ENCODE peak calls at places on chromosomes 16 and 17, in four cellular contexts. T is breast epithelium, I is anterior cingulate cortex, A is fibroblast of the aortic adventitia. U is an unnamed sample.

GRCh38 chr16:695355-696089 is 5.3 kb upstream of the WDR24 start:
- DNase-seq in T (peak; percentile 49), I (no peak), A (no peak), U (peak; percentile 24)

GRCh38 chr16:67260426-67261063 is 11.8 kb downstream of the SLC9A5 start:
- DNase-seq in I (no peak), T (no peak), A (peak; percentile 81), U (no peak)

GRCh38 chr16:64898159-64898558 is 223.7 kb downstream of the CDH11 start:
- DNase-seq in T (no peak), A (no peak), I (no peak), U (no peak)

GRCh38 chr17:63151981-63152523 is 186.0 kb downstream of the TANC2 start:
- DNase-seq in I (no peak), A (peak; percentile 34), T (no peak), U (peak; percentile 3)

GRCh38 chr17:14712471-14713075 is 411.7 kb downstream of the HS3ST3B1 start:
- DNase-seq in T (no peak), I (no peak), A (no peak), U (no peak)

GRCh38 chr17:17381438-17382059 is 78.4 kb downstream of the NT5M start:
- DNase-seq in A (no peak), T (no peak), I (no peak), U (no peak)

GRCh38 chr17:61806941-61807340 is 56.4 kb downstream of the BRIP1 start:
- DNase-seq in A (peak; percentile 42), I (no peak), T (no peak), U (no peak)

GRCh38 chr17:12227547-12227946 is 206.9 kb downstream of the MAP2K4 start:
- DNase-seq in T (no peak), I (no peak), A (no peak), U (no peak)

GRCh38 chr17:404703-405102 is 52.1 kb upstream of the RPH3AL start:
- DNase-seq in I (no peak), T (no peak), A (no peak), U (no peak)

GRCh38 chr16:69890114-69890890 is 60.8 kb upstream of the CLEC18A start:
- DNase-seq in I (peak; percentile 20), T (peak; percentile 76), A (peak; percentile 60), U (no peak)

GRCh38 chr16:26605872-26606271 is 460.9 kb upstream of the C16orf82 start:
- DNase-seq in T (no peak), A (no peak), I (no peak), U (no peak)

GRCh38 chr17:77148959-77149510 is 8.3 kb downstream of the SEC14L1 start:
- DNase-seq in A (no peak), T (no peak), I (no peak), U (no peak)

GRCh38 chr17:28391401-28391800 is 14.6 kb downstream of the SLC46A1 start:
- DNase-seq in T (no peak), I (no peak), A (no peak), U (no peak)

GRCh38 chr16:3595110-3595486 is 16.3 kb downstream of the SLX4 start:
- DNase-seq in I (no peak), T (no peak), A (no peak), U (no peak)

GRCh38 chr16:14961405-14962186 is 13.2 kb upstream of the PDXDC1 start:
- DNase-seq in T (no peak), I (no peak), A (no peak), U (no peak)

GRCh38 chr16:83996481-83997252 is 28.6 kb downstream of the NECAB2 start:
- DNase-seq in I (no peak), A (no peak), T (no peak), U (no peak)

GRCh38 chr17:80724723-80725388 is 180.2 kb downstream of the RPTOR start:
- DNase-seq in T (no peak), A (peak; percentile 69), I (no peak), U (no peak)

GRCh38 chr16:11805556-11805955 is 8.5 kb upstream of the ZC3H7A start:
- DNase-seq in A (no peak), I (no peak), T (peak; percentile 39), U (no peak)

GRCh38 chr17:80866050-80866793 is 125.4 kb upstream of the CHMP6 start:
- DNase-seq in T (peak; percentile 45), A (peak; percentile 70), I (no peak), U (peak; percentile 18)

GRCh38 chr17:35432176-35433074 is at the start of gene SLFN12:
- DNase-seq in I (no peak), T (peak; percentile 67), A (peak; percentile 98), U (no peak)

GRCh38 chr17:75902406-75902805 is 2.3 kb downstream of the MRPL38 start:
- DNase-seq in A (no peak), I (no peak), T (no peak), U (no peak)

GRCh38 chr17:13311301-13311700 is 290.4 kb downstream of the HS3ST3A1 start:
- DNase-seq in I (no peak), A (peak; percentile 55), T (peak; percentile 71), U (no peak)

GRCh38 chr17:60941028-60941427 is 263.4 kb downstream of the BCAS3 start:
- DNase-seq in T (peak; percentile 53), A (peak; percentile 93), I (no peak), U (peak; percentile 8)

GRCh38 chr17:29929006-29929543 is 953 bp downstream of the SSH2 start:
- DNase-seq in I (no peak), A (peak; percentile 32), T (no peak), U (peak; percentile 22)

GRCh38 chr16:30434852-30435251 is 5.0 kb upstream of the DCTPP1 start:
- DNase-seq in I (no peak), A (no peak), T (no peak), U (no peak)

GRCh38 chr16:65572156-65572555 is 450.3 kb upstream of the CDH11 start:
- DNase-seq in T (no peak), I (no peak), A (peak; percentile 77), U (no peak)

GRCh38 chr17:44910231-44911106 is 4.8 kb downstream of the GFAP start:
- DNase-seq in T (no peak), I (no peak), A (no peak), U (no peak)

GRCh38 chr16:66462912-66463311 is 35.8 kb downstream of the BEAN1 start:
- DNase-seq in T (no peak), I (no peak), A (no peak), U (no peak)

GRCh38 chr17:41329279-41329925 is 13.9 kb upstream of the KRTAP17-1 start:
- DNase-seq in T (no peak), I (no peak), A (peak; percentile 43), U (no peak)

GRCh38 chr17:68910256-68910705 is 44.9 kb downstream of the ABCA8 start:
- DNase-seq in A (peak; percentile 46), I (no peak), T (no peak), U (peak; percentile 43)

GRCh38 chr16:81891734-81892364 is 112.8 kb downstream of the PLCG2 start:
- DNase-seq in I (no peak), A (no peak), T (no peak), U (no peak)

GRCh38 chr17:15978606-15979005 is 20.9 kb downstream of the ZSWIM7 start:
- DNase-seq in T (no peak), A (no peak), I (no peak), U (no peak)

GRCh38 chr17:43952724-43953666 is 745 bp downstream of the PYY start:
- DNase-seq in A (no peak), I (no peak), T (no peak), U (no peak)

GRCh38 chr16:79483336-79483735 is 117.2 kb downstream of the MAF start:
- DNase-seq in T (no peak), A (no peak), I (no peak), U (no peak)

GRCh38 chr17:13631541-13631940 is 29.8 kb upstream of the HS3ST3A1 start:
- DNase-seq in I (no peak), A (no peak), T (no peak), U (no peak)

GRCh38 chr16:20611975-20612471 is 35.9 kb upstream of the ACSM2B start:
- DNase-seq in A (no peak), I (no peak), T (no peak), U (peak; percentile 21)

GRCh38 chr16:85220125-85220839 is 108.0 kb upstream of the CIBAR2 start:
- DNase-seq in I (no peak), A (peak; percentile 88), T (peak; percentile 65), U (peak; percentile 93)